ENCODE peak calls at places on chromosomes 3 and 15, in nine cellular contexts. Q, H, O, C, B, J, Y, M and I are unnamed samples.

GRCh38 chr3:63877737-63878393 is 14.2 kb downstream of the ATXN7 start:
- DNase-seq in Q (no peak), H (no peak), O (no peak), C (no peak), B (no peak), J (peak; percentile 15), Y (no peak), M (no peak), I (no peak)

GRCh38 chr3:193788189-193788946 is 195.4 kb downstream of the OPA1 start:
- DNase-seq in Q (no peak), H (peak; percentile 41), O (no peak), C (peak; percentile 64), B (peak; percentile 74), J (peak; percentile 65), Y (peak; percentile 27), M (peak; percentile 37), I (peak; percentile 44)

GRCh38 chr3:13391308-13391707 is 28.8 kb downstream of the NUP210 start:
- DNase-seq in Q (no peak), H (no peak), O (peak; percentile 19), C (no peak), B (no peak), J (no peak), Y (no peak), M (no peak), I (no peak)

GRCh38 chr3:30640856-30641255 is 34.5 kb downstream of the TGFBR2 start:
- DNase-seq in Q (no peak), H (no peak), O (no peak), C (no peak), B (no peak), J (no peak), Y (no peak), M (no peak), I (no peak)

GRCh38 chr15:83869329-83869728 is 215.4 kb downstream of the ADAMTSL3 start:
- DNase-seq in Q (no peak), H (no peak), O (no peak), C (no peak), B (no peak), J (no peak), Y (no peak), M (no peak), I (no peak)

GRCh38 chr15:45129651-45130129 is at the start of the genes DUOX1 and DUOXA1:
- DNase-seq in Q (no peak), H (no peak), O (peak; percentile 16), C (no peak), B (no peak), J (no peak), Y (no peak), M (no peak), I (no peak)

GRCh38 chr3:50971487-50971924 is 296.8 kb downstream of the DOCK3 start:
- DNase-seq in Q (peak; percentile 15), H (no peak), O (peak; percentile 26), C (no peak), B (peak; percentile 7), J (peak; percentile 62), Y (no peak), M (no peak), I (no peak)

GRCh38 chr15:88456733-88457132 is 10.5 kb downstream of the MRPL46 start:
- DNase-seq in Q (no peak), H (no peak), O (no peak), C (no peak), B (no peak), J (no peak), Y (no peak), M (no peak), I (no peak)

GRCh38 chr3:69787436-69788168 is 48.3 kb downstream of the MITF start:
- DNase-seq in Q (no peak), H (no peak), O (no peak), C (no peak), B (no peak), J (peak; percentile 86), Y (no peak), M (no peak), I (no peak)

GRCh38 chr3:50708620-50709019 is 33.9 kb downstream of the DOCK3 start:
- DNase-seq in Q (no peak), H (no peak), O (no peak), C (peak; percentile 25), B (no peak), J (no peak), Y (no peak), M (no peak), I (no peak)

GRCh38 chr15:72207576-72208085 is 10.0 kb upstream of the GRAMD2A start:
- DNase-seq in Q (no peak), H (no peak), O (no peak), C (no peak), B (no peak), J (no peak), Y (no peak), M (no peak), I (no peak)

GRCh38 chr3:135055449-135055848 is 260.4 kb downstream of the EPHB1 start:
- DNase-seq in Q (no peak), H (no peak), O (no peak), C (no peak), B (no peak), J (no peak), Y (no peak), M (no peak), I (no peak)

GRCh38 chr3:56753206-56753605 is 48.5 kb downstream of the ARHGEF3 start:
- DNase-seq in Q (no peak), H (no peak), O (no peak), C (no peak), B (no peak), J (no peak), Y (no peak), M (no peak), I (no peak)

GRCh38 chr3:49641292-49641691 is 32.9 kb upstream of the APEH start:
- DNase-seq in Q (no peak), H (no peak), O (no peak), C (no peak), B (no peak), J (no peak), Y (no peak), M (no peak), I (no peak)

GRCh38 chr3:132265008-132265407 is 52.2 kb upstream of the ACP3 start:
- DNase-seq in Q (no peak), H (no peak), O (no peak), C (no peak), B (no peak), J (no peak), Y (no peak), M (no peak), I (no peak)

GRCh38 chr3:9862391-9863235 is 17.4 kb downstream of the CIDEC start:
- DNase-seq in Q (no peak), H (peak; percentile 20), O (no peak), C (no peak), B (no peak), J (no peak), Y (no peak), M (no peak), I (no peak)

GRCh38 chr3:105406268-105406667 is 39.6 kb downstream of the ALCAM start:
- DNase-seq in Q (no peak), H (no peak), O (no peak), C (no peak), B (no peak), J (no peak), Y (no peak), M (no peak), I (no peak)

GRCh38 chr3:25156526-25157075 is 271.5 kb upstream of the RARB start:
- DNase-seq in Q (no peak), H (peak; percentile 9), O (no peak), C (no peak), B (no peak), J (peak; percentile 65), Y (peak; percentile 67), M (no peak), I (no peak)

GRCh38 chr3:184741798-184742675 is 30.2 kb upstream of the MAGEF1 start:
- DNase-seq in Q (no peak), H (no peak), O (no peak), C (no peak), B (no peak), J (no peak), Y (no peak), M (no peak), I (no peak)

GRCh38 chr15:98787936-98788757 is 139.8 kb downstream of the IGF1R start:
- DNase-seq in Q (no peak), H (no peak), O (no peak), C (no peak), B (no peak), J (peak; percentile 46), Y (no peak), M (no peak), I (no peak)

GRCh38 chr15:100278596-100279380 is 63.0 kb downstream of the ADAMTS17 start:
- DNase-seq in Q (no peak), H (no peak), O (no peak), C (no peak), B (no peak), J (no peak), Y (no peak), M (no peak), I (no peak)

GRCh38 chr15:75097939-75098338 is 74.5 kb downstream of the PPCDC start:
- DNase-seq in Q (no peak), H (no peak), O (no peak), C (no peak), B (no peak), J (no peak), Y (no peak), M (no peak), I (no peak)

GRCh38 chr3:188948658-188949400 is 222.9 kb upstream of the TPRG1 start:
- DNase-seq in Q (no peak), H (peak; percentile 48), O (no peak), C (peak; percentile 81), B (no peak), J (peak; percentile 96), Y (peak; percentile 88), M (no peak), I (peak; percentile 39)

GRCh38 chr3:115550285-115550741 is 73.0 kb upstream of the GAP43 start:
- DNase-seq in Q (no peak), H (peak; percentile 47), O (no peak), C (no peak), B (no peak), J (no peak), Y (no peak), M (no peak), I (no peak)

GRCh38 chr3:47113669-47114365 is 50.1 kb downstream of the SETD2 start:
- DNase-seq in Q (no peak), H (no peak), O (no peak), C (no peak), B (no peak), J (peak; percentile 88), Y (no peak), M (no peak), I (no peak)

GRCh38 chr3:58236527-58237237 is 910 bp upstream of the ABHD6 start:
- DNase-seq in Q (no peak), H (no peak), O (no peak), C (no peak), B (no peak), J (no peak), Y (no peak), M (no peak), I (no peak)

GRCh38 chr3:143808999-143809700 is 39.1 kb downstream of the SLC9A9 start:
- DNase-seq in Q (no peak), H (no peak), O (no peak), C (peak; percentile 29), B (no peak), J (no peak), Y (no peak), M (no peak), I (no peak)

GRCh38 chr3:150097588-150097890 is 126.8 kb upstream of the PFN2 start:
- DNase-seq in Q (no peak), H (no peak), O (no peak), C (no peak), B (no peak), J (peak; percentile 85), Y (no peak), M (no peak), I (no peak)

GRCh38 chr3:52172262-52172757 is 18.1 kb upstream of the POC1A start:
- DNase-seq in Q (no peak), H (no peak), O (no peak), C (peak; percentile 14), B (no peak), J (no peak), Y (no peak), M (no peak), I (peak; percentile 16)